ENCODE peak calls at places on chromosomes 4 and X, in seven cellular contexts. S, P, Q, V, T, L and Z are unnamed samples.

GRCh38 chrX:9211269-9211668 is 177.3 kb upstream of the FAM9B start:
- DNase-seq in S (no peak), P (no peak), Q (no peak), V (no peak), T (no peak), L (no peak), Z (no peak)

GRCh38 chr4:183468210-183469095 is 24.0 kb downstream of the CDKN2AIP start:
- DNase-seq in S (no peak), P (no peak), Q (peak), V (no peak), T (no peak), L (no peak), Z (no peak)

GRCh38 chr4:127870688-127871087 is 10.0 kb upstream of the PLK4 start:
- DNase-seq in S (no peak), P (no peak), Q (no peak), V (no peak), T (peak), L (no peak), Z (no peak)

GRCh38 chrX:46994096-46994495 is 81.9 kb downstream of the JADE3 start:
- DNase-seq in S (no peak), P (no peak), Q (no peak), V (no peak), T (peak), L (peak), Z (no peak)

GRCh38 chrX:13420545-13421183 is 100.8 kb upstream of the ATXN3L start:
- DNase-seq in S (no peak), P (no peak), Q (no peak), V (no peak), T (no peak), L (no peak), Z (no peak)

GRCh38 chr4:99394913-99395312 is 40.2 kb downstream of the ADH7 start:
- DNase-seq in S (no peak), P (no peak), Q (no peak), V (no peak), T (no peak), L (no peak), Z (no peak)

GRCh38 chrX:21374994-21375794 is 976 bp downstream of the CNKSR2 start:
- DNase-seq in S (no peak), P (no peak), Q (no peak), V (no peak), T (no peak), L (peak), Z (peak)

GRCh38 chrX:134480061-134480460 is 20.1 kb downstream of the HPRT1 start:
- DNase-seq in S (no peak), P (no peak), Q (no peak), V (no peak), T (no peak), L (no peak), Z (no peak)

GRCh38 chrX:53321943-53322497 is 40.6 kb upstream of the IQSEC2 start:
- DNase-seq in S (no peak), P (no peak), Q (no peak), V (no peak), T (no peak), L (no peak), Z (no peak)

GRCh38 chrX:118221257-118221656 is 104.6 kb upstream of the KLHL13 start:
- DNase-seq in S (no peak), P (no peak), Q (no peak), V (no peak), T (peak), L (peak), Z (no peak)

GRCh38 chrX:3743821-3744439 is 30.5 kb upstream of the PRKX start:
- DNase-seq in S (no peak), P (no peak), Q (no peak), V (no peak), T (no peak), L (no peak), Z (no peak)

GRCh38 chr4:98546910-98547544 is 111.4 kb downstream of the TSPAN5 start:
- DNase-seq in S (no peak), P (no peak), Q (no peak), V (no peak), T (peak), L (no peak), Z (peak)

GRCh38 chrX:1750267-1750666 is 135.4 kb downstream of the ASMT start:
- DNase-seq in S (peak), P (no peak), Q (no peak), V (no peak), T (no peak), L (no peak), Z (no peak)

GRCh38 chrX:103831342-103831802 is 685 bp downstream of the RAB9B start:
- DNase-seq in S (no peak), P (peak), Q (no peak), V (peak), T (no peak), L (peak), Z (peak)

GRCh38 chr4:6278801-6279197 is 9.1 kb downstream of the WFS1 start:
- DNase-seq in S (no peak), P (no peak), Q (peak), V (peak), T (peak), L (peak), Z (no peak)
- TF ChIP-seq POLR2AphosphoS5 in S (no peak), P (no peak), Q (no peak), V (peak), T (peak), L (no peak), Z (no peak)

GRCh38 chr4:143667461-143667860 is 33.0 kb downstream of the FREM3 start:
- DNase-seq in S (no peak), P (no peak), Q (no peak), V (no peak), T (peak), L (peak), Z (no peak)
- H2AFZ ChIP-seq in S (no peak), P (peak), Q (no peak), V (no peak), T (peak), L (peak), Z (no peak)

GRCh38 chr4:52868138-52868537 is 6.0 kb downstream of the RASL11B start:
- DNase-seq in S (no peak), P (no peak), Q (no peak), V (no peak), T (peak), L (peak), Z (peak)
- TF ChIP-seq POLR2AphosphoS5 in S (no peak), P (no peak), Q (no peak), V (no peak), T (no peak), L (no peak), Z (no peak)

GRCh38 chr4:6673660-6674499 is 19.8 kb upstream of the S100P start:
- DNase-seq in S (peak), P (peak), Q (peak), V (peak), T (peak), L (peak), Z (peak)
- H2AFZ ChIP-seq in S (no peak), P (no peak), Q (no peak), V (peak), T (peak), L (peak), Z (peak)

DNA sequence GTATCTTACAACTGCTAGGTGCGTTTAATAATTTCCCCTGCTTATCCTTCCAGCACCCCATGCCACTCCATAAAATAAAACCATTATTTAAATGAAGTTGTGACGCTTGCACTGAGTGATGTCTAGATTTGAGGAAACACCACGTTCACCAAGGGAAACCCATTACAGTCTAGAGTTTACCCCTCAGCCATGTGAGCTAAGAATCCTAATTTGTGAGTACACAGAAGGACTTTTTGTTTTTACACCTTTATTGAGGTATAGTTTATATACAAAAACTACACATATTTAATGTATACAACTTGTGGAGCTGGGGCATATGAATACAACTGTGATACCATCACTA is 326.8 kb downstream of the RAPGEF2 start:
- DNase-seq in S (no peak), P (no peak), Q (no peak), V (no peak), T (no peak), L (no peak), Z (no peak)
- TF ChIP-seq POLR2AphosphoS5 in S (no peak), P (no peak), Q (no peak), V (no peak), T (no peak), L (no peak), Z (no peak)

GRCh38 chr4:129532573-129532972 is 436.6 kb downstream of the C4orf33 start:
- DNase-seq in S (no peak), P (no peak), Q (no peak), V (no peak), T (peak), L (no peak), Z (no peak)
- H2AFZ ChIP-seq in S (no peak), P (no peak), Q (no peak), V (no peak), T (no peak), L (no peak), Z (no peak)

GRCh38 chrX:101051549-101052302 is at the start of gene TRMT2B:
- DNase-seq in S (peak), P (peak), Q (peak), V (peak), T (peak), L (peak), Z (peak)
- TF ChIP-seq POLR2AphosphoS5 in S (peak), P (peak), Q (peak), V (peak), T (no peak), L (no peak), Z (no peak)

DNA sequence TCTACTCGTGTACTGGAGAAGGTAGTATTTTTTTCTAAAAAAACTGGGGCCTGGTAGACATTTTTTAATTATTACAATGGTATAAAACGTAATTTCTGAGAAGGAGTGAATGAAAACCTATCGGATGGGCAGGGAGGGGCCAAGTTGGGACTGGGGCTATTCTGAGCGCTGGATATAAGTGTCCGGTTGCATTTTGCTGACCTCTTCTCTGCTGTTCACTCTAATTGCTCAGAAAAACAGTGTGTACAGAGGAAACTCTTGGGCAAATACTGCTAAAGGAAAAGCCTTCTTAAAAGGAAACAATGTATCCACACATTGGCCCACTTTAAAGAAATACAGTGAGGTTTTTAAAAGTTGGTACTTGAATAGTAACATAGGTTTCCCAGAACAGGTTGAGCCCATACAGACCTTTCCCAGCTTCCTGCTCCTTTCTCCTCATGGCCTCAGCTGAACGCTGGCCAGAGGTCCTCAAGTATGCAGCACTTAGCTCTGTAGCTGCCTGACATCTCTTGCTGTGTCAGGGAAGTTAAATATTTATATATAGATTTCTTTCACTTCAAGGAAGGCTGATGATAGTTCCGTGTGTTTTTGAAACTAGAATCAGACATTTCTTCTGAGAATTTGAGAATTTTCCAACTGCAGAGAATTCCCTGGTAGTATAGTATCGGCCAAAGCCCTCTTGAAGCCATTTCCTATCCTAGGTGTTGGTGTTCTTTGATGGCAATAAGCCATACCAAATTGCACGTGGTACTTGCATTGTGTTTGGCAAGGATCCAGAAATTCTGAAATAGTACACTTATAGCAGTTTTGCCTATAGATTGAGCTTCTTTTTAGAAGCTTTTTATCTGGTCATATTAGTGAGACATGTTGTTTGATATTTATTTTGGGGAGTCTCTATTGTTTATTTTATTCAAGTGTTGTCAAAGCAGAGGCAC is 97.1 kb upstream of the SLC4A4 start:
- DNase-seq in S (no peak), P (no peak), Q (no peak), V (no peak), T (no peak), L (no peak), Z (no peak)
- H2AFZ ChIP-seq in S (no peak), P (no peak), Q (no peak), V (no peak), T (no peak), L (no peak), Z (no peak)